ENCODE peak calls at places on chromosomes 2 and 18, in seven cellular contexts. I, V, U, T, O, Z and L are unnamed samples.
A peak's percentile ranks its signal among the peaks of the same experiment; 100 is the strongest.

GRCh38 chr2:63698825-63699548 is 110.2 kb downstream of the MDH1 start:
- DNase-seq in I (no peak), V (peak; percentile 79), U (peak; percentile 50), T (peak; percentile 34), O (peak; percentile 6), Z (peak; percentile 52), L (no peak)

GRCh38 chr2:30037016-30037415 is 109.8 kb upstream of the YPEL5 start:
- DNase-seq in I (no peak), V (no peak), U (no peak), T (no peak), O (no peak), Z (no peak), L (no peak)

GRCh38 chr2:236928353-236929153 is 157.1 kb upstream of the COPS8 start:
- DNase-seq in I (no peak), V (no peak), U (no peak), T (no peak), O (no peak), Z (no peak), L (no peak)

GRCh38 chr2:127609818-127610217 is 36.1 kb upstream of the GPR17 start:
- DNase-seq in I (no peak), V (no peak), U (no peak), T (no peak), O (no peak), Z (no peak), L (no peak)

GRCh38 chr18:56423626-56424025 is 214.8 kb downstream of the TXNL1 start:
- DNase-seq in I (no peak), V (peak; percentile 22), U (no peak), T (no peak), O (no peak), Z (no peak), L (no peak)

GRCh38 chr2:9095690-9096089 is 92.2 kb upstream of the MBOAT2 start:
- DNase-seq in I (no peak), V (peak; percentile 44), U (peak; percentile 12), T (no peak), O (peak; percentile 28), Z (peak; percentile 34), L (no peak)

GRCh38 chr2:219886615-219887014 is 259.2 kb downstream of the SLC4A3 start:
- DNase-seq in I (no peak), V (peak; percentile 22), U (no peak), T (no peak), O (no peak), Z (no peak), L (no peak)

GRCh38 chr2:47016172-47016913 is 100.7 kb upstream of the MCFD2 start:
- DNase-seq in I (no peak), V (peak; percentile 98), U (no peak), T (no peak), O (no peak), Z (peak; percentile 53), L (no peak)

GRCh38 chr2:81467096-81467495 is 1162.5 kb upstream of the LRRTM1 start:
- DNase-seq in I (no peak), V (no peak), U (no peak), T (no peak), O (no peak), Z (no peak), L (no peak)

GRCh38 chr2:203400805-203401585 is 72.8 kb downstream of the ABI2 start:
- DNase-seq in I (no peak), V (peak; percentile 43), U (no peak), T (no peak), O (no peak), Z (no peak), L (no peak)

GRCh38 chr2:233082934-233083755 is 23.0 kb downstream of the INPP5D start:
- DNase-seq in I (no peak), V (no peak), U (no peak), T (peak; percentile 54), O (no peak), Z (no peak), L (no peak)

GRCh38 chr2:123179526-123179925 is 845.6 kb upstream of the CNTNAP5 start:
- DNase-seq in I (no peak), V (no peak), U (no peak), T (no peak), O (no peak), Z (no peak), L (no peak)

GRCh38 chr2:233404227-233404626 is 49.9 kb downstream of the DGKD start:
- DNase-seq in I (no peak), V (peak; percentile 48), U (peak; percentile 56), T (no peak), O (peak; percentile 48), Z (no peak), L (no peak)

GRCh38 chr2:233210843-233211600 is 40.5 kb upstream of the ATG16L1 start:
- DNase-seq in I (no peak), V (peak; percentile 90), U (no peak), T (no peak), O (no peak), Z (peak; percentile 77), L (no peak)

GRCh38 chr18:24878289-24878688 is 417.9 kb downstream of the HRH4 start:
- DNase-seq in I (no peak), V (peak; percentile 64), U (no peak), T (no peak), O (peak; percentile 31), Z (no peak), L (no peak)
- TF ChIP-seq CTCF in I (no peak), V (peak; percentile 71), U (peak; percentile 50), T (peak; percentile 34), O (peak; percentile 20), Z (peak; percentile 72), L (peak; percentile 64)

GRCh38 chr2:44121899-44122298 is 46.8 kb upstream of the PPM1B start:
- DNase-seq in I (no peak), V (no peak), U (no peak), T (no peak), O (no peak), Z (no peak), L (no peak)
- TF ChIP-seq CTCF in I (no peak), V (no peak), U (no peak), T (no peak), O (no peak), Z (no peak), L (no peak)

GRCh38 chr2:112938904-112939303 is 27.9 kb downstream of the IL37 start:
- DNase-seq in I (no peak), V (peak; percentile 13), U (no peak), T (no peak), O (no peak), Z (no peak), L (no peak)
- TF ChIP-seq CTCF in I (no peak), V (no peak), U (no peak), T (no peak), O (no peak), Z (no peak), L (no peak)

DNA sequence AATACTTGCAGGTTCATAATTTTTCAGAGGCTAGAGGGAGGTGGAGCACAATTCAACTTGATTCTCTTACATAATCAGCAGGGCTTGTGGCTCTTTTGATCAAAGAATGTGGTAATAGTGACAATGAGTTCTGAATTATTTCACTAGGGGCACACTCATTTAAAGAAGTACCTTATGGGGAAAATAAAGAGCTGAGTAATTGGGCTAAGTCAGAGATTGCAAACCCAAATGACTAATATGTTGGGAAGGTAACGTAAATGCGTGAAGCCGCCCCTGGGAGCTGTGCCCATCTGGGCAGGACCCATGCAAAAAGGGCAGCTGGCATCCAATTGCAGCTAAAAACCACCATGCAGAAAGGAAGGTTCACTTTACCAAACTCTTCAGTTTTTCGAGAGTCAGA is 35.3 kb downstream of the NCKAP5 start:
- DNase-seq in I (no peak), V (peak; percentile 47), U (no peak), T (no peak), O (no peak), Z (no peak), L (no peak)
- TF ChIP-seq CTCF in I (no peak), V (no peak), U (no peak), T (no peak), O (no peak), Z (no peak), L (no peak)

GRCh38 chr2:20623741-20624155 is 27.1 kb downstream of the HS1BP3 start:
- DNase-seq in I (no peak), V (no peak), U (no peak), T (no peak), O (no peak), Z (no peak), L (no peak)

GRCh38 chr2:20624156-20624883 is 26.6 kb downstream of the HS1BP3 start:
- DNase-seq in I (no peak), V (no peak), U (no peak), T (no peak), O (no peak), Z (no peak), L (no peak)

GRCh38 chr2:20622296-20622686 is 28.6 kb downstream of the HS1BP3 start:
- DNase-seq in I (no peak), V (no peak), U (no peak), T (no peak), O (no peak), Z (no peak), L (no peak)

GRCh38 chr2:20622731-20623130 is 28.2 kb downstream of the HS1BP3 start:
- DNase-seq in I (no peak), V (no peak), U (no peak), T (no peak), O (no peak), Z (peak; percentile 85), L (no peak)

GRCh38 chr2:20623241-20623640 is 27.7 kb downstream of the HS1BP3 start:
- DNase-seq in I (no peak), V (no peak), U (no peak), T (no peak), O (no peak), Z (no peak), L (no peak)
- TF ChIP-seq CTCF in I (no peak), V (no peak), U (no peak), T (no peak), O (no peak), Z (no peak), L (no peak)